ENCODE peak calls at places on chromosomes 5 and 9, in eight cellular contexts. Y is activated CD8-positive, alpha-beta memory T cell treated with anti-CD3 and anti-CD28 coated beads for 4 hours; K is germinal center; F is NCI-H1436 treated with DMSO at 0.1 percent for 48 hours; X is ecto neural progenitor cell; E is HS-27A; U is kidney tubule cell; G is LHCN-M2. S is an unnamed sample.

GRCh38 chr5:111641533-111642230 is 115.3 kb downstream of the NREP start:
- DNase-seq in Y (no peak), K (no peak), F (no peak), X (no peak), E (no peak), U (peak; percentile 82), G (peak; percentile 26), S (peak; percentile 58)

GRCh38 chr9:84139296-84140100 is 158.9 kb downstream of the RMI1 start:
- DNase-seq in Y (no peak), K (no peak), F (peak; percentile 50), X (no peak), E (no peak), U (peak; percentile 62), G (peak; percentile 21), S (peak; percentile 80)

GRCh38 chr5:167730121-167730520 is 561.3 kb upstream of the WWC1 start:
- DNase-seq in Y (no peak), K (no peak), F (no peak), X (no peak), E (peak; percentile 77), U (peak; percentile 88), G (peak; percentile 93), S (peak; percentile 96)

GRCh38 chr5:1488882-1489680 is 34.7 kb downstream of the LPCAT1 start:
- DNase-seq in Y (no peak), K (peak; percentile 60), F (no peak), X (no peak), E (no peak), U (peak; percentile 75), G (peak; percentile 80), S (peak; percentile 72)

GRCh38 chr5:37771731-37772130 is 68.1 kb downstream of the GDNF start:
- DNase-seq in Y (no peak), K (no peak), F (no peak), X (no peak), E (peak; percentile 99), U (peak; percentile 99), G (peak; percentile 100), S (peak; percentile 98)

GRCh38 chr9:36946653-36947052 is 87.4 kb downstream of the PAX5 start:
- DNase-seq in Y (no peak), K (no peak), F (no peak), X (no peak), E (no peak), U (peak; percentile 17), G (peak; percentile 27), S (peak; percentile 13)

GRCh38 chr5:27594141-27594540 is 555.8 kb upstream of the CDH9 start:
- DNase-seq in Y (no peak), K (no peak), F (no peak), X (no peak), E (no peak), U (no peak), G (no peak), S (no peak)

GRCh38 chr5:111887706-111888105 is 130.7 kb upstream of the NREP start:
- DNase-seq in Y (no peak), K (no peak), F (no peak), X (no peak), E (no peak), U (no peak), G (peak; percentile 12), S (no peak)

GRCh38 chr9:23648651-23649050 is 177.4 kb downstream of the ELAVL2 start:
- DNase-seq in Y (no peak), K (no peak), F (no peak), X (no peak), E (no peak), U (no peak), G (no peak), S (no peak)

GRCh38 chr9:93093449-93094293 is 2.3 kb upstream of the CARD19 start:
- DNase-seq in Y (no peak), K (no peak), F (no peak), X (no peak), E (no peak), U (peak; percentile 18), G (no peak), S (no peak)

GRCh38 chr9:88197781-88198345 is 59.6 kb upstream of the SPATA31C2 start:
- DNase-seq in Y (no peak), K (no peak), F (no peak), X (no peak), E (peak; percentile 56), U (peak; percentile 77), G (peak; percentile 80), S (peak; percentile 65)

GRCh38 chr5:8376478-8376877 is 507.5 kb downstream of the MTRR start:
- DNase-seq in Y (no peak), K (no peak), F (no peak), X (no peak), E (no peak), U (no peak), G (no peak), S (no peak)

GRCh38 chr9:35108946-35109575 is 6.1 kb upstream of the STOML2 start:
- DNase-seq in Y (no peak), K (no peak), F (no peak), X (no peak), E (no peak), U (no peak), G (no peak), S (no peak)

GRCh38 chr5:134582281-134582680 is 50.3 kb downstream of the SAR1B start:
- DNase-seq in Y (no peak), K (no peak), F (no peak), X (no peak), E (no peak), U (no peak), G (no peak), S (no peak)

GRCh38 chr5:68047035-68047434 is 168.5 kb upstream of the PIK3R1 start:
- DNase-seq in Y (no peak), K (no peak), F (no peak), X (no peak), E (peak; percentile 41), U (peak; percentile 33), G (peak; percentile 84), S (peak; percentile 69)

GRCh38 chr5:7907612-7908011 is 38.7 kb downstream of the MTRR start:
- DNase-seq in Y (no peak), K (no peak), F (no peak), X (no peak), E (no peak), U (no peak), G (no peak), S (no peak)

GRCh38 chr5:12204761-12205160 is 300.5 kb upstream of the CTNND2 start:
- DNase-seq in Y (no peak), K (no peak), F (no peak), X (no peak), E (no peak), U (no peak), G (no peak), S (peak; percentile 54)

GRCh38 chr9:112532427-112532826 is 45.8 kb downstream of the KIAA1958 start:
- DNase-seq in Y (no peak), K (no peak), F (no peak), X (no peak), E (no peak), U (no peak), G (peak; percentile 41), S (peak; percentile 35)

GRCh38 chr9:6938447-6938846 is 180.7 kb downstream of the KDM4C start:
- DNase-seq in Y (no peak), K (no peak), F (no peak), X (no peak), E (peak; percentile 53), U (peak; percentile 62), G (peak; percentile 95), S (peak; percentile 96)

GRCh38 chr9:129553277-129553676 is 67.6 kb downstream of the C9orf50 start:
- DNase-seq in Y (no peak), K (no peak), F (no peak), X (no peak), E (no peak), U (no peak), G (no peak), S (no peak)

S was measured in astrocyte of the spinal cord.